ENCODE peak calls at places on chromosomes 6 and 20, in ten cellular contexts. R is mammary epithelial cell, A is ovary, C is H1, K is endothelial cell, N is heart left ventricle, V is lower leg skin, F is OCI-LY7, H is uterus, D is AG10803. X is an unnamed sample.

GRCh38 chr6:120378582-120379220 is 955.6 kb downstream of the TBC1D32 start:
- DNase-seq in R (peak), H (no peak), A (no peak), D (peak), V (no peak), K (no peak), F (peak), N (no peak), C (no peak), X (peak)

GRCh38 chr6:42366011-42366705 is 85.6 kb downstream of the TRERF1 start:
- DNase-seq in H (no peak), A (no peak), V (no peak), K (no peak), C (no peak), R (no peak), D (no peak), F (peak), N (no peak), X (no peak)

GRCh38 chr6:101454106-101454676 is 60.7 kb downstream of the GRIK2 start:
- DNase-seq in D (no peak), R (no peak), A (no peak), V (no peak), C (no peak), N (no peak), F (no peak), H (no peak), K (no peak), X (no peak)

GRCh38 chr6:43532201-43532600 is 15.3 kb downstream of the POLR1C start:
- DNase-seq in N (no peak), R (no peak), C (no peak), D (peak), V (no peak), K (no peak), F (no peak), H (no peak), A (no peak), X (no peak)

GRCh38 chr6:116969211-116969863 is 92.3 kb downstream of the RFX6 start:
- DNase-seq in K (peak), F (peak), D (peak), C (no peak), A (no peak), V (no peak), N (peak), R (peak), H (no peak), X (peak)

GRCh38 chr6:168583126-168583525 is 142.1 kb downstream of the SMOC2 start:
- DNase-seq in C (no peak), K (no peak), V (no peak), R (no peak), H (no peak), D (no peak), N (no peak), F (no peak), A (no peak), X (no peak)

GRCh38 chr6:90406142-90406794 is 109.6 kb upstream of the BACH2 start:
- DNase-seq in V (no peak), A (no peak), R (peak), F (no peak), H (no peak), K (no peak), D (peak), C (no peak), N (no peak), X (peak)

GRCh38 chr6:10521104-10521808 is at the start of gene GCNT2:
- DNase-seq in A (no peak), V (no peak), H (no peak), R (no peak), F (no peak), K (no peak), C (peak), N (peak), D (no peak), X (peak)

GRCh38 chr6:100506651-100507050 is 41.9 kb upstream of the SIM1 start:
- DNase-seq in K (no peak), C (no peak), H (no peak), R (no peak), V (no peak), N (no peak), A (no peak), D (peak), F (no peak), X (no peak)

DNA sequence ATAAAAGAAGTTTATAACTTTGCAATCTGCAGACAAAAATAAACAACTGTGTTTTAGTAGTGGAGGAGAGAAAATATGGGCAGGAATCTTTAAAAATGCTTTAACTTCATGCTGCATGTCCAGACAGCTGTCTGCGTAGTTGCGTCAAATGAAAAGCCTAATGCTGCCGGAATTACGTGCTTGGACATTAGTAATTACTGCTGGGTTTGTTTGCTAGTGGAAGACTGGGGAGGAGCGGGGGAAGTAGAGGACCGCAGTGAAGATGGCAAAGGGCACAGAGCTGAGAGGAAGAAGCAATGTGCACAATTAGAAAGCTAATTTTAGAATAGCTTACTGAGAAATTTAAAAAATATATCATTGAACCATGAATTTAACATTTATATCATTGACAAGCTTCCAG is 2.4 kb downstream of the SNAP25 start:
- DNase-seq in V (no peak), K (no peak), A (no peak), D (no peak), N (no peak), C (no peak), F (no peak), R (no peak), H (no peak), X (no peak)
- TF ChIP-seq CTCF in V (no peak), K (no peak), A (no peak), D (no peak), N (no peak), C (no peak), F (no peak), R (no peak), H (no peak), X (no peak)

GRCh38 chr6:162200945-162201692 is 526.4 kb downstream of the PRKN start:
- DNase-seq in F (no peak), K (no peak), N (no peak), C (no peak), H (no peak), D (no peak), R (no peak), V (no peak), A (no peak), X (no peak)

GRCh38 chr6:162198072-162198471 is 529.5 kb downstream of the PRKN start:
- DNase-seq in K (no peak), A (no peak), R (no peak), V (no peak), F (no peak), D (no peak), N (no peak), C (no peak), H (no peak), X (no peak)

GRCh38 chr6:162195441-162195840 is 532.1 kb downstream of the PRKN start:
- DNase-seq in D (no peak), F (no peak), H (no peak), K (no peak), R (no peak), V (no peak), C (no peak), N (no peak), A (no peak), X (no peak)

GRCh38 chr6:162200036-162200435 is 527.5 kb downstream of the PRKN start:
- DNase-seq in K (no peak), A (no peak), R (no peak), V (no peak), D (no peak), C (no peak), H (no peak), F (no peak), N (no peak), X (no peak)

DNA sequence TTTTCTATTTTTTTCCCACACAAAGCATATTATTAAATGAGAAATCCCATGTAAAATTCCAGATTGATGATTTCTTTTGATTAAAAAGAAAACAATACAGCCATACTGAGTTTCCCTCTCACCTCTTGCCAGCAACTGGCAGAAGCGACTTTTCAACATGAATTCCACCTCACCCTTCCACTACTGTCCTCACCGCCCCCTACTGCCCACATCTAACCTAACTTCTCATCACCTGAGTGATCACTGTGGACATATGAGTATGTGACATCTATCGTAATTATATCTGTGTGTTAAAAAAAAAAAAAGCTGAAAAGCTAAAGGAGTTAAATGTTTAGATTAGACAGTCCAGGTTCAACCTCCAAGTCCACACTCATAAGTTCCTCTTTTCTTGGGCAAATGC is 528.6 kb downstream of the PRKN start:
- DNase-seq in D (no peak), C (no peak), R (no peak), K (no peak), V (no peak), H (no peak), F (no peak), N (no peak), A (no peak), X (peak)
- TF ChIP-seq CTCF in D (peak), C (peak), R (no peak), K (no peak), V (no peak), H (no peak), F (peak), N (no peak), A (no peak), X (peak)

DNA sequence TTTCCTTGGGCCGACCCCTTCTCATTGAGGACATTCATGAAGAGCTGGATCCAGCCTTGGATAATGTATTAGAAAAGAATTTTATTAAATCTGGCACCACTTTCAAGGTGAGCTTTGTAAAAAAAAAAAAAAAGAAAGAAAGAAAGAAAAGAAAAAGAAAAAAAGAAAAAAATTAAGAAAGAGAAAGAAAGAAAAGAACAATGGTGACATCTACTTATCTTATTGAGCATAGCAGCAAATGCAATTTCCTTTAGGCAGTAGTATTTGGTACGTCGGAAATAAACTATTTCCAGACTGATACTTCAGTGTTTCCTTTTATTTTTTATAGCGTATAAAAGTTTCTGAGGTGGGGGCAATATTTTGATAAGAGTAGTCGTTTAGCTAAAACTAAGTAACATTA is 119.0 kb upstream of the GLP1R start:
- DNase-seq in C (no peak), N (no peak), D (no peak), A (no peak), R (no peak), F (no peak), K (no peak), H (no peak), V (no peak), X (no peak)
- TF ChIP-seq CTCF in C (no peak), N (no peak), D (no peak), A (no peak), R (no peak), F (no peak), K (no peak), H (no peak), V (no peak), X (no peak)

DNA sequence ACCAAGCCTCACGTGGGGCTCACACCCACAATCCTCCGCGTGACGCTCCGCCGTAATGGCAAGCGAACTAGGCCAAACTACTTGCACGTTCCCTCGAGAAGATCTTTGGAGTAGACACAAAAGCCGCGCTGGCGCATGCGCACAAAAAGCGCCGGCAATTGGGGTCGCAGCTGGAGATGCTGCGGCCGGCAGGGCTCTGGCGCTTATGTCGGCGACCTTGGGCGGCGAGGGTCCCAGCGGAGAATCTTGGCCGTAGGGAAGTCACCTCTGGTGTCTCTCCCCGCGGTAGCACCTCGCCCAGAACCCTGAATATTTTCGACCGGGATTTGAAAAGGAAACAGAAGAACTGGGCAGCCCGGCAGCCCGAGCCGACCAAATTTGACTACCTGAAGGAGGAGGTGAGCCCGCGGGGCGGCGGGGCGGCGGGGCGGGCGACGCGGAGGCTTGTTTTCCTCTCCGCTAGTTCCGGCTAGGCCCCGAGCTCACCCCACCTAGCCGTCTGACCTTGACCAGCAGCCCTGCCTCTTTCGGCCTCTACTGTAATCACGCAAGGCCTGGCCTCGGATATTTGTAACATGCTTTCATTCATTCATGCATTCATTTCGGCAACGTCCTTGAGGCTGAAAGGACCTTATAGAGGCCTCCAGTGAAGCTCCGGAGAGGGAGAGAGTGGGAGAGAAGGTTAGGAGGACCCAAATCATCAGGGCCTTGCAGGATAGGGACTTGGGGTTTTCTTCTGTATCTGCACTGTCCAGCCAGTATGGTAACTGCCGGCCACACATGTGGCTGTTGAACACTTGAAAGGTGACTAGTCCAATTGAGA is at the start of the genes ESF1 and NDUFAF5:
- DNase-seq in A (peak), D (peak), V (peak), N (peak), K (peak), C (peak), H (peak), R (peak), F (peak), X (peak)
- TF ChIP-seq CTCF in A (peak), D (no peak), V (no peak), N (no peak), K (no peak), C (no peak), H (no peak), R (no peak), F (no peak), X (no peak)

GRCh38 chr6:110689275-110689935 is 125.9 kb downstream of the CDK19 start:
- DNase-seq in R (peak), D (no peak), C (no peak), V (no peak), H (no peak), N (no peak), F (no peak), K (no peak), A (no peak), X (peak)
- TF ChIP-seq CTCF in R (no peak), D (no peak), C (no peak), V (no peak), H (no peak), N (no peak), F (no peak), K (no peak), A (no peak), X (no peak)

GRCh38 chr20:32943490-32944052 is 60.7 kb downstream of the SUN5 start:
- DNase-seq in V (no peak), H (no peak), A (no peak), F (no peak), D (no peak), K (no peak), C (peak), R (no peak), N (no peak), X (no peak)

GRCh38 chr20:32946629-32947028 is 57.6 kb downstream of the SUN5 start:
- DNase-seq in N (no peak), V (no peak), A (no peak), R (no peak), F (no peak), D (no peak), H (no peak), C (no peak), K (no peak), X (no peak)

GRCh38 chr20:32945710-32946221 is 58.5 kb downstream of the SUN5 start:
- DNase-seq in K (peak), H (no peak), F (peak), N (no peak), R (peak), A (no peak), D (peak), V (no peak), C (peak), X (peak)

DNA sequence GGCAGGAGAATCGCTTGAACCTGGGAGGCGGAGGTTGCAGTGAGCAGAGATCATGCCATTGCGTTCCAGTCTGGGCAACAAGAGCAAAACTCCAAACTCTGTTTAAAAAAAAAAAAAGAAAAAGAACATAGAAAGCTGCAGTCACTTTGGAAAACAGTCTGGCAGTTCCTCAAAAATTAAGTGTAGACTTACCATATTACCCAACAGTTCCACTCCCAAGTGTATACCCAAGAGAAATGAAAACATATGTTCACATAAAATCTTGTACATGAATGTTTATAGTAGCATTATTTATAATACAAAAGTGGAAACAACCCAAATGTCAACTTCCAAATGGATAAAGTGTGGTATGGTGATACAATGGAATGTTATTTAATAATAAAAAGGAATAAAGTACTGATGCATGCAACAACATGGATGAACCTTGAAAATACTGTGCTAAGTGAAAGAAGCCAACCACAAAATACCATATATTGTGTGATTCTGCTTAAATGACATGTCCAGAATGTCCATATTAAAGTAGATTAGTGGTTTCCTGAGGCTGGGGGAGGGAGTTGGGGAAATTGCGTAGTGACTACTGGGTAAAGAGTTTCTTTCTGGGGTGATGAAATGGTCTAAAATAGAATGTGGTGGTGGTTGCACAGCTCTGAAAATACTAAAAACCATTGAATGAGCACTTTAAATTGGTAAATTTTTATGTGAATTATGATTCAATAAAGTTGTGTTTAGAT is 62.9 kb downstream of the SUN5 start:
- DNase-seq in C (no peak), K (no peak), H (no peak), D (peak), A (no peak), N (no peak), R (no peak), V (no peak), F (no peak), X (no peak)
- TF ChIP-seq CTCF in C (no peak), K (no peak), H (no peak), D (no peak), A (no peak), N (no peak), R (no peak), V (no peak), F (no peak), X (no peak)

DNA sequence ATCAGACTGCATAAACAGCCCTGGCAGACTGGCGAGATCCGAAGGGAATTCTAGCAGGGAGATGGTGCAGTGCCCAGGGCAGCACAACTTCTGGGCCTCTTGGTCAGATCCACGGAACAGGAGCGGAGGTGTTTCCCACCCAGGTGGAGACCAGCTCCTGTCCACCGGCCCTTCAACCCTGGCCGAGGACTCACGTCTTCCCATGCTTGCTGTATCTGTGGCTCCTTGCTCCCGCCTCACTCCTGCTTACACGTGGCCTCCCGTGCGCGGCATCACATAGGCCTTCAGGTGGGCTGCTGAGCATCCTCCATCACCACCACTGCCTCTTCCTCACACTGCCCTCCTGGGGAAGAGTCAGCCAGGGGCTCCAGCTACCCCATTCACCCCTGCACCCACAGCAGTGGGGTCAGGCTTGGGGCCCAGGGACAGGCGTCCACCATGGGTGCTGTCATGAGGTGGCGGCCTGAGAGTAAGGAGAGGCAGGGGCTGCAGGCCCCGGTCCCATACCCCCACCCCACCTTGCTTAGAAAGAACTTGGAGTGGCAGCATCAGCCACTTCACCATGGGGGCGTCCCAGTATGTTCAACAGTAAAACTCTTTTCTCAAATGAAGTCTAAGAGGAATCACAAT is 165.6 kb downstream of the GRM4 start:
- DNase-seq in N (no peak), K (no peak), A (no peak), H (peak), C (peak), V (no peak), R (no peak), F (no peak), D (no peak), X (no peak)
- TF ChIP-seq CTCF in N (no peak), K (no peak), A (no peak), H (no peak), C (no peak), V (no peak), R (no peak), F (no peak), D (no peak), X (no peak)

X was measured in MCF 10A.